ENCODE peak calls at places on chromosomes 13 and 19, in ten cellular contexts. P is ascending aorta; M is AG04450; X is fibroblast of the aortic adventitia; A is CD8-positive, alpha-beta T cell; U is tibial nerve; C is upper lobe of right lung; B is right lobe of liver; J is MM.1S; T is right atrium auricular region. G is an unnamed sample.

GRCh38 chr13:108200781-108201398 is 14.4 kb downstream of the LIG4 start:
- DNase-seq in C (no peak), A (no peak), M (no peak), T (no peak), B (no peak), X (no peak), J (no peak), P (no peak), U (no peak), G (no peak)

GRCh38 chr13:20303636-20304035 is 71.5 kb upstream of the GJB6 start:
- DNase-seq in M (no peak), X (no peak), C (no peak), T (no peak), U (no peak), P (no peak), J (no peak), B (no peak), A (no peak), G (peak)

GRCh38 chr13:97478247-97478646 is 44.3 kb downstream of the RAP2A start:
- DNase-seq in U (no peak), C (no peak), T (no peak), P (no peak), J (no peak), M (no peak), B (no peak), X (no peak), A (no peak), G (no peak)

GRCh38 chr13:95254341-95254740 is 46.9 kb downstream of the ABCC4 start:
- DNase-seq in M (no peak), T (no peak), J (no peak), C (no peak), P (no peak), X (peak), U (no peak), B (no peak), A (no peak), G (no peak)

GRCh38 chr13:25846227-25846984 is 205.4 kb downstream of the SHISA2 start:
- DNase-seq in B (no peak), T (no peak), U (no peak), J (no peak), X (no peak), C (no peak), A (no peak), P (no peak), M (no peak), G (no peak)

GRCh38 chr13:39215971-39216370 is 177.7 kb downstream of the NHLRC3 start:
- DNase-seq in J (no peak), B (no peak), A (no peak), T (no peak), P (no peak), M (no peak), U (no peak), X (no peak), C (no peak), G (no peak)

GRCh38 chr13:34127523-34127922 is 309.6 kb downstream of the RFC3 start:
- DNase-seq in P (no peak), M (no peak), C (no peak), U (no peak), X (no peak), J (no peak), B (no peak), T (no peak), A (no peak), G (no peak)

GRCh38 chr13:34867590-34867989 is 74.5 kb upstream of the NBEA start:
- DNase-seq in T (no peak), M (no peak), A (no peak), J (no peak), B (no peak), X (no peak), U (no peak), P (no peak), C (no peak), G (peak)

GRCh38 chr19:13154911-13155471 is 4.8 kb downstream of the IER2 start:
- DNase-seq in P (peak), M (no peak), J (no peak), C (peak), A (peak), T (peak), X (peak), B (peak), U (peak), G (no peak)

GRCh38 chr19:11942843-11943108 is 17.9 kb downstream of the ZNF700 start:
- DNase-seq in A (no peak), C (no peak), U (no peak), P (no peak), X (no peak), J (no peak), B (no peak), M (no peak), T (no peak), G (no peak)

GRCh38 chr13:108426893-108427292 is 157.4 kb downstream of the TNFSF13B start:
- DNase-seq in C (no peak), J (no peak), M (no peak), P (no peak), U (no peak), A (no peak), X (no peak), T (no peak), B (no peak), G (no peak)

GRCh38 chr13:22325761-22326160 is 654.9 kb downstream of the FGF9 start:
- DNase-seq in A (no peak), C (no peak), J (no peak), X (no peak), B (no peak), P (no peak), M (no peak), U (no peak), T (no peak), G (no peak)

GRCh38 chr19:29800086-29800825 is 11.5 kb upstream of the CCNE1 start:
- DNase-seq in M (no peak), J (no peak), T (no peak), B (no peak), C (no peak), P (no peak), U (no peak), A (no peak), X (no peak), G (no peak)

GRCh38 chr19:38845374-38846024 is 4.3 kb downstream of the HNRNPL start:
- DNase-seq in B (peak), X (no peak), T (no peak), J (no peak), P (no peak), A (no peak), C (no peak), M (no peak), U (no peak), G (no peak)

GRCh38 chr19:19507354-19507753 is 8.0 kb downstream of the TSSK6 start:
- DNase-seq in C (no peak), B (no peak), P (no peak), U (no peak), A (no peak), T (no peak), X (no peak), M (no peak), J (no peak), G (no peak)

GRCh38 chr19:19513671-19514070 is 1.7 kb downstream of the TSSK6 start:
- DNase-seq in J (no peak), B (no peak), M (no peak), A (no peak), U (no peak), X (no peak), C (no peak), T (no peak), P (no peak), G (no peak)

GRCh38 chr19:19514215-19514633 is 1.1 kb downstream of the TSSK6 start:
- DNase-seq in P (no peak), A (no peak), X (peak), B (peak), J (no peak), T (peak), U (no peak), M (no peak), C (peak), G (no peak)

GRCh38 chr19:19508217-19508616 is 7.1 kb downstream of the TSSK6 start:
- DNase-seq in B (no peak), M (no peak), C (no peak), X (no peak), T (no peak), A (no peak), P (no peak), J (no peak), U (no peak), G (no peak)

DNA sequence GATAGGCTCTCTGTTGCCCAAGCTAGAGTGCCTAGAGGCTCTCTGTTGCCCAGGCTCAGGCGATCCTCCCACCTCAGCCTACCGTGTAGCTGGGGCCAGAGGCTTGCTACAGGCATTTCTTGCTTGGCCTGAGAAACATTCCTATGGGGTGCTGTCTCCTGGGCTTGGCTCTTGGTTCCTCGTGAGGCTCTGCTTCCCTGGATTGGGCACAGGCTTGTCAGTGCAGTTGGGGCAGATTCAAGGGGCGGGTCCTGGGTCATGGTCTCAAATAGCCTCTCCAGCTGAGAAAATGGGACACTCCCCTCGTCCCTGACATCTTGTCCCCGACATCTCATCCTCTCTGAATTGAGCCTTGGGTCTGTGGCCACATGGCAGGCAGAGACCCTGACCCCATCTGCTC is 4.9 kb downstream of the TSSK6 start:
- DNase-seq in A (no peak), U (no peak), C (no peak), T (no peak), M (no peak), P (no peak), X (peak), B (no peak), J (no peak), G (no peak)
- H3K4me3 ChIP-seq in A (no peak), U (no peak), C (no peak), T (no peak), M (no peak), P (no peak), X (no peak), B (no peak), J (no peak), G (no peak)

GRCh38 chr13:43786472-43786765 is 353 bp downstream of the ENOX1 start:
- DNase-seq in A (no peak), P (no peak), C (no peak), U (no peak), B (no peak), T (no peak), M (no peak), J (no peak), X (no peak), G (no peak)

GRCh38 chr13:43786766-43787517 is at the start of gene ENOX1:
- DNase-seq in B (peak), C (peak), U (no peak), J (peak), A (no peak), X (peak), T (no peak), P (no peak), M (peak), G (no peak)

GRCh38 chr13:43785681-43786471 is 896 bp downstream of the ENOX1 start:
- DNase-seq in A (no peak), C (peak), P (no peak), J (peak), M (peak), U (peak), T (peak), B (peak), X (peak), G (no peak)

GRCh38 chr13:43787518-43787891 is 733 bp upstream of the ENOX1 start:
- DNase-seq in C (no peak), T (no peak), J (no peak), X (no peak), U (no peak), A (no peak), M (no peak), P (no peak), B (no peak), G (no peak)

GRCh38 chr13:43787998-43788397 is 1.2 kb upstream of the ENOX1 start:
- DNase-seq in A (no peak), J (peak), U (no peak), B (no peak), P (no peak), X (peak), C (no peak), T (no peak), M (no peak), G (no peak)
- TF ChIP-seq CTCF in A (no peak), J (peak), U (peak), B (peak), P (no peak), X (peak), C (peak), T (peak), M (peak), G (peak)

DNA sequence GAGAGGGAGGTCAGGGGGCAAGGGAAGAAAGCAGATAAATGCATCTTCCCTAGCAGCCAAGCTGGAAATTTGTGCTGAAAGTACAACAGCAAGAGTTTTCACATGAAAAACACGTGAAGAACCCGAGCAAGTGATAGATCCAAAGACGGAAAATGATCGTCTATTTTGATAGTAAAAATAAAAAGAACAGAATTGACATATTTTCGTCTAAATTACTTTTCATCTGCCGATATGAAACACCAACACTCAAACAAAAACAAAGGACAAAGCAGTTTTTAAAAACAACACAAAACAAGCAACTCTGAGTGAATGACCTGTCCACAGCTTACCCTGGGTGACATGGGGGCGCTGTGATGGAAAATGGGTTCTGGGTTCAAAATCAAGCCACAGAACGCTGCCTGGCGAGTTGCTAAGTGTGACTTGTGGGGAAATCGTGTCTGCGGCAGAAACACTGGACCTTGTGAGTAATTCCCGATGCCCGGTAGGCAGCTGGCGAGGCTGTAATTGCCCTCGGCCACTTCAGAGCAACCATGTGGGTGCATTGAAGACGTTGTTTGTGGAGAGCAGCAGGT is 7.3 kb downstream of the SOX1 start:
- DNase-seq in P (no peak), U (no peak), A (no peak), C (no peak), J (no peak), T (no peak), M (no peak), B (no peak), X (no peak), G (no peak)
- H3K4me3 ChIP-seq in P (no peak), U (no peak), A (no peak), C (no peak), J (no peak), T (no peak), M (no peak), B (no peak), X (no peak), G (no peak)

DNA sequence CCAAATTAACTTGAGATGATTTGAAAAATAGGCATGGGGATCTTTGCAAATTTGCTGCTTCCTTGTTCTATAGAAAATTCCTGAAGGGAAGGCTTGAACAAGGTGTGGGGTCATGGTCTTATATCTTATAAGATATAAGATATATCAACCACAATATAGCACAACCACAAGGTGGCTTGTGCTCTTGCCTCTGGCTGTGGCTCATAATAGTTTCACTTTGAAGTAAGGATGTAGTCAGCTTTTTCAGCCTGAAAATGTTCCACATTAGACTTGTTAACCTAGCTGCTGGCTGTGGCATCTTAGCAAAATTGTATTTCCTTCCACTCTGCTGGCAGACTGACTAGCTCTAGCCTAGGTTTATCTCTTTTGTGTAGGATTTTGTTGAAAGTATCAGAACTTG is 169.7 kb downstream of the KLF5 start:
- DNase-seq in X (peak), U (no peak), B (no peak), A (no peak), J (peak), M (no peak), T (no peak), P (no peak), C (no peak), G (no peak)
- TF ChIP-seq CTCF in X (peak), U (no peak), B (peak), A (no peak), J (peak), M (peak), T (no peak), P (no peak), C (no peak), G (peak)

GRCh38 chr13:110301606-110302131 is 5.3 kb downstream of the COL4A1 start:
- DNase-seq in X (no peak), T (peak), U (no peak), P (no peak), B (no peak), A (no peak), C (no peak), M (peak), J (no peak), G (no peak)
- H3K4me3 ChIP-seq in X (no peak), T (no peak), U (no peak), P (peak), B (no peak), A (no peak), C (no peak), M (peak), J (no peak), G (peak)

DNA sequence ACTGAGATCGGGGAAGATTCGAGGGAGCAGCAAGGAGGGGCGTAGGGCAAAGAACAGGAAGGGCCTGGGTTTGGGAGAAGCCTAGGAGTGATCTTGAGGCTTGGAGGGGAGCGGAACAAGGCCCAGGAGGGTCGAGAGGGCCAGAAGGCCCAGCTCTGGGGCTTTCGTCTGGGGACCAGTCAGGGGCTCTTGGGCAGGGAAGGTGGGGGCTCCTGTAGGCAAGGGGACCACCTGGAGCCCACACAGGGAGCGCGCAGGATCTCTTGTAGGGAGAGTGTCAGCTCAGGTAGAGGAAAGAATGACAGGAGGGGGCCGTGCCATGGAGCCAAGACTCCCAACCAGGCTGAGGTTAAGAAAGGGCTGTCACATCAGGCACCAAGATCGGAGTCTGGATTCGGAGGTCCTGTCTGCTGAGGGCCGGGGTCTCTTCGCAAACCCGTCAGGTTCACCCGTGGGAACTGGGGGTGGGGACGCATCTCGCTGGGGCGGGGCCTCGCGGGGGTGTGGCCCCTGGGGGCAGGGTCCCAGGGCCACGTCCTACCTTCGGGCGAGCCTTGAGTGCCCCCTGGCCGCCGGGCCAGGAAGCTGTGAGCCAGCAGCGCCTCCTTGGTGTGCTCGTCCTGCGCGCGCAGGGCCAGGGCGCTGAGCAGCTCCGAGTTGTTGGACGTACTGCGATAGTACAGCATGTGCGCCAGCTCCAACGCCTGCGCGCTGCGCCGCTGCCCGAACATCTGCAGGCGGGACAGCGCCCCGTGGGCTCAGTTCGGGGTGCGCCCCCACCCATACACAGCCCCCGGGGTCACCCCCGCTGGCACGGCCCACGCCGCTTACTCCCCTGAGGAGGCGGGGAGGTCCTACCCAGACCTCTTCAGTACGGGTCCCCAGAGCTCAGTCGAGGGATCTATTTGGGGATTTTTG is 8.4 kb downstream of the EMP3 start:
- DNase-seq in J (peak), P (peak), B (peak), X (peak), C (peak), T (peak), U (peak), A (peak), M (peak), G (no peak)
- TF ChIP-seq CTCF in J (peak), P (peak), B (peak), X (peak), C (peak), T (peak), U (peak), A (peak), M (peak), G (peak)

GRCh38 chr19:10719466-10719961 is 1.6 kb downstream of the DNM2 start:
- DNase-seq in B (no peak), T (no peak), U (no peak), A (no peak), P (no peak), J (no peak), C (no peak), X (no peak), M (no peak), G (no peak)
- H3K4me3 ChIP-seq in B (peak), T (peak), U (no peak), A (peak), P (peak), J (peak), C (peak), X (peak), M (peak), G (peak)

GRCh38 chr13:27619711-27620376 is 485 bp downstream of the LNX2 start:
- DNase-seq in A (peak), J (peak), C (no peak), M (no peak), B (peak), U (peak), T (peak), P (no peak), X (peak), G (no peak)
- TF ChIP-seq CTCF in A (no peak), J (no peak), C (peak), M (peak), B (peak), U (peak), T (peak), P (peak), X (peak), G (peak)

DNA sequence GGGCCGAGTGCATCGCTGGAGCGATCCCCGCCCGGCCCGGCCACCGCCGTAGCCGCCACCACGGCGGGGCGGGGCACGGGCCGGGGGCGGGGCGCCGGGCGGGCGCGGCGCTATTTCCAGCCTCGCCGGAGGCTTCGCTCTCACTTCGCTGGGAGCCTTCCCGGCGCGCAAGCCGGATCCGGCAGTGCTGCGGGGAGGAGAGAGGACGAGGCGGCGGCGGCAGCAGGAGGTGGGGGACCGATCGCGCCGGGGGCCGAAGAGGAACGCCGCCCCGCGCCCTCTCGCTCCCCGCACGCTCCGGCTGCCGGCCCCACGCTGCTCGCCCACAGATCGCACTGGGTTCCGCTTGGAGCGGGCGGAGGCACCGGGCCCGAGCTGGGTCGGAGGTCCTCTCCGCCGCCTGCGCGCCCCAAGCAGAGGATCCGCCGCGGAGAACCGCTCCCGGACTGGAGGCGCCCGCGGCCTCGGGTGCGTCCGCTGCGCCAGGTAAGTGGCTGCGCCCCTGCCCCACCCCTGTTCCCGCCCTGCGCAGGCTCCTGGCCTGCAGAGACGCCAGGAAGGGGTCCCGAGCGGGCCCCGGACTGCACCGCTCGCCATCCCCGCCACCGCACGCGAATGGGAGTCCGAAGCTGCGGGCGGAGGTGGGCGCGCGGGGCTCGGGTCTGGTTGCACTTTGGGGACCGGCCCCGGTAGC is at the start of gene CHST8:
- DNase-seq in J (peak), U (no peak), B (no peak), M (no peak), X (peak), C (no peak), T (no peak), P (no peak), A (no peak), G (no peak)
- H3K4me3 ChIP-seq in J (peak), U (no peak), B (peak), M (no peak), X (peak), C (peak), T (peak), P (no peak), A (no peak), G (no peak)

G was measured in AG09309.